ENCODE peak calls at places on chromosomes 16 and 17, in four cellular contexts. U is HCT116, V is body of pancreas, D is transverse colon. E is an unnamed sample.

GRCh38 chr17:149897-150575 is 12.7 kb downstream of the SCGB1C2 start:
- DNase-seq in D (no peak), V (peak; percentile 10), U (no peak), E (peak; percentile 2)

GRCh38 chr16:11101695-11102522 is 154.1 kb downstream of the SOCS1 start:
- DNase-seq in U (no peak), V (no peak), D (no peak), E (peak; percentile 37)

GRCh38 chr17:1087381-1088241 is 90.7 kb downstream of the TIMM22 start:
- DNase-seq in D (peak; percentile 85), V (peak; percentile 92), U (no peak), E (peak; percentile 94)

GRCh38 chr16:82660078-82660645 is 33.4 kb downstream of the CDH13 start:
- DNase-seq in V (no peak), U (no peak), D (no peak), E (no peak)

GRCh38 chr16:24748242-24748641 is 18.8 kb downstream of the TNRC6A start:
- DNase-seq in V (no peak), U (no peak), D (no peak), E (peak; percentile 74)

GRCh38 chr16:47599512-47599911 is 138.4 kb downstream of the PHKB start:
- DNase-seq in V (no peak), D (no peak), U (no peak), E (no peak)

GRCh38 chr16:64094170-64094960 is 1027.5 kb downstream of the CDH11 start:
- DNase-seq in V (no peak), D (no peak), U (no peak), E (no peak)

GRCh38 chr17:78712043-78712442 is 70.0 kb downstream of the CYTH1 start:
- DNase-seq in D (no peak), U (no peak), V (no peak), E (no peak)

GRCh38 chr16:31413943-31414342 is 14.2 kb downstream of the COX6A2 start:
- DNase-seq in D (no peak), V (no peak), U (no peak), E (no peak)

GRCh38 chr17:40417258-40417608 is 463 bp downstream of the TOP2A start:
- DNase-seq in V (no peak), D (no peak), U (no peak), E (no peak)

GRCh38 chr17:39555368-39555767 is 52.4 kb downstream of the NEUROD2 start:
- DNase-seq in D (no peak), V (no peak), U (no peak), E (no peak)

GRCh38 chr16:2008631-2009301 is 855 bp downstream of the ZNF598 start:
- DNase-seq in D (no peak), V (no peak), U (no peak), E (no peak)

GRCh38 chr17:45409659-45410076 is 23.0 kb downstream of the ARHGAP27 start:
- DNase-seq in V (no peak), U (no peak), D (no peak), E (no peak)

GRCh38 chr17:36000730-36001108 is 634 bp downstream of the CCL15 start:
- DNase-seq in U (no peak), V (no peak), D (peak; percentile 51), E (no peak)

GRCh38 chr17:236641-237405 is 55.4 kb upstream of the DOC2B start:
- DNase-seq in D (peak; percentile 4), U (no peak), V (no peak), E (no peak)

GRCh38 chr16:19595043-19595767 is 39.7 kb downstream of the VPS35L start:
- DNase-seq in U (no peak), D (no peak), V (peak; percentile 37), E (peak; percentile 87)

GRCh38 chr16:47561286-47561685 is 100.2 kb downstream of the PHKB start:
- DNase-seq in U (no peak), V (no peak), D (no peak), E (no peak)

GRCh38 chr17:49508891-49509587 is 13.9 kb downstream of the NGFR start:
- DNase-seq in D (no peak), V (no peak), U (no peak), E (no peak)

GRCh38 chr16:67649494-67649931 is 4.6 kb downstream of the CARMIL2 start:
- DNase-seq in U (no peak), V (no peak), D (no peak), E (peak; percentile 52)

GRCh38 chr16:23146877-23147601 is 2.2 kb downstream of the USP31 start:
- DNase-seq in D (no peak), V (no peak), U (no peak), E (no peak)

DNA sequence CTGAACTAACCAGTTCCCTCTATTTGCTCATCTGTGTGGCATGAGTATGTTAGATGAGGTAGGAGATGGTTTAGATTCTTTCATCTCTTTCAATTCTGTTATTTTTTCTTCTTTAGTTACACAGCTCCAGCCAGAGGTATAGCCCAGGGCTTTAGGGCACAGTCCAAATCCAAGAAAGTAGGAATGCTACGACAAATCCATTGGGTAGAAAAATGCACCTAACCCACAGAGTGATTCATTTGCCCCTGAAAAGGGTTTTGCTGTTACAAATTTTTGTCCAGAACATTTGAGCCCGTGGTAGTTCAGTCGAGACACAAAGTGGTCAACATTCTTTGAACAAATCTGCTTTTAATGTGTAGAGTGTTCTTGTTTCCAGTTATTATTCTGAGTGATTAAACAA is 250.7 kb downstream of the HS3ST3A1 start:
- DNase-seq in U (no peak), V (no peak), D (no peak), E (no peak)
- TF ChIP-seq POLR2A in U (no peak), V (no peak), D (no peak), E (no peak)

DNA sequence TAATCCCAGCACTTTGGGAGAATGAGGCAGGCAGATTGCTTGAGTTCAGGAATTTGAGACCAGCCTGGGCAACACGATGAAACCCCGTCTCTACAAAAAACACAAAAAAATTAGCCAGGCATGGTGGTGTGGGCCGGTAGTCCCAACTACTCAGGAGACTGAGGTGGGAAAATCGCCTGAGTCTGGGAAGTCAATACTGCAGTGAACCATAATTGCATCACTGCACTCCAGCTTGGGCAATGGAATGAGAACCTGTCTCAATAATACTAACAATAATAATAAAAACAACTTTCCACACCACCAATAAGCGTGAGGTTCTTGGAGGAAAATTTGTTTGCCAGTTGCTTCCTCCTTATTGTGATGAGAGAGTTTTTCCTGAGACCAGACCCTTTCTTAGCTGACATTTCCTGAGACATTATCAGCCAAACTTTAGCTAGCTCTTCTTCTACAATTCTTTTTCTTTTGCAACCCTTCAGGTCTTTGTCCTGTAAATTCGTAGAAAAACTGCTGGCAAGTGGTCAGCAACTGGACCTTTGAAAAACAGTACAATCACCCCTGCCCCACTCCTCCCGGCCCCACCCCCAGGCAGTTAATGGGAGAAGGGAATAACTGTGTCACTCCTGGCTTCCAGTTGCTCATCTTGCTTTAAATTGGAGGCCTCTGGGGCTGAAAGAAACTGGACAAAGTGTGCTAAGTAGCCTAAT is 3.5 kb upstream of the EZH1 start:
- DNase-seq in U (no peak), D (no peak), V (no peak), E (no peak)
- TF ChIP-seq POLR2A in U (no peak), D (no peak), V (no peak), E (no peak)

GRCh38 chr16:522320-523096 is 5.0 kb upstream of the CAPN15 start:
- DNase-seq in U (no peak), D (no peak), V (no peak), E (no peak)
- TF ChIP-seq POLR2A in U (no peak), D (no peak), V (no peak), E (no peak)

GRCh38 chr17:60421273-60422161 is 772 bp upstream of the CHCT1 start:
- DNase-seq in D (peak; percentile 77), V (peak; percentile 69), U (no peak), E (peak; percentile 67)
- TF ChIP-seq POLR2A in D (no peak), V (no peak), U (no peak), E (no peak)

GRCh38 chr17:82007495-82008257 is 15.0 kb downstream of the CENPX start:
- DNase-seq in V (no peak), U (no peak), D (no peak), E (no peak)
- TF ChIP-seq POLR2A in V (no peak), U (no peak), D (no peak), E (no peak)

GRCh38 chr16:58000706-58001676 is at the start of gene USB1:
- DNase-seq in V (peak; percentile 88), D (peak; percentile 89), U (peak; percentile 77), E (peak; percentile 91)
- TF ChIP-seq POLR2A in V (peak; percentile 31), D (peak; percentile 71), U (peak; percentile 67), E (no peak)

DNA sequence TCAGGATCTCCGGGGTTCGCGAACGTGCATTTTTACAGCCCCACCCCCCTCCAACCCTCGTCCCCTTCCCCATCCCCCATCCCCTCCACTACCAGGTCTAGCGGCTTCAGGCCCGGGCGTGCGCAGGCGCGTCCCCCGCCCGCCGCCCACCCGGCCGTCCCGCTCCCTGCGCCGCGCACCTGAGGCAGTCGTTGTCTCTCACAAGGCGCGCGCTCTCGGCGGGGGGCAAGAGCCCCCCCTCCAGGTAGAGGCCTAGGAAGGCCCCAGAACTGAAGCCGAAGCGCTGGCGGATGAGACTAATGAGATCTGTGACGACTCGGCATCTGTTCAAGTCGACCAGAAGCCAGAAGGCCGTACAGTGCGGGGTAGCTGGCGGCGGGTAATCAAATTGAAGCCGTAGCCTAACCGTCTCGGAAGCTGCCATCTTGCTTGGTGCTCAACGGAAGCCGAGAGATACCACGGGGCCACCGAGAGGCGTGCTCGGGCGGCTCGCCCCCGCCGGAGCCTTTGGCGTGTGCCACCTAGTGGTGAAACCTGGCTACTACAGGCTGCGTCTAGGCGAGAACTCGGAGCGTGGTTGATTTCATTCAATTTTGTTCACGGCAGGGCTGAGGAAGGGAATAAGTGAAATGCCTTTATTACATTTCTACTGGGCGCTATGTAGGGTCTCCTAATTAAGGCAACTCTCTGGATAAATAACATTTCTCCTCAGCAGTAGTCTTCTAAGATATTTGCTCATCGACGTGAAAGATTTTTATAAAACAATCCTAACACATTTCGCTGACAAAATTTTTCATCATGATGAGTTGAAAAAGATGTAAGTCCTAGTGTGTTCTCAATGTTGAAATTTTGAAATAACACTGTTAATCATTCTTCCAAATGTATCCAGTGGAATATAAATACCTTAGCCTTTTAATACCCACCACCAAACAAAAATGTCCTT is at the start of gene COIL:
- DNase-seq in V (peak; percentile 92), D (peak; percentile 95), U (peak; percentile 93), E (peak; percentile 95)
- TF ChIP-seq POLR2A in V (no peak), D (peak; percentile 43), U (peak; percentile 89), E (peak; percentile 25)